ENCODE peak calls at places on chromosome 2, in four cellular contexts. C, R, G and X are unnamed samples.

GRCh38 chr2:61770298-61770697 is 83.6 kb downstream of the FAM161A start:
- DNase-seq in C (no peak), R (no peak), G (no peak), X (no peak)

GRCh38 chr2:212730994-212731393 is 192.4 kb upstream of the ERBB4 start:
- DNase-seq in C (no peak), R (no peak), G (no peak), X (no peak)

GRCh38 chr2:217610411-217610814 is 392.4 kb downstream of the TNS1 start:
- DNase-seq in C (peak), R (no peak), G (no peak), X (no peak)

GRCh38 chr2:238103465-238104070 is 3.4 kb downstream of the ESPNL start:
- DNase-seq in C (no peak), R (no peak), G (no peak), X (no peak)

GRCh38 chr2:134206573-134206972 is 47.3 kb upstream of the MGAT5 start:
- DNase-seq in C (peak), R (peak), G (no peak), X (peak)

GRCh38 chr2:237668440-237668839 is 41.1 kb downstream of the LRRFIP1 start:
- DNase-seq in C (no peak), R (no peak), G (no peak), X (no peak)

GRCh38 chr2:121220995-121221394 is 64.0 kb downstream of the TFCP2L1 start:
- DNase-seq in C (no peak), R (no peak), G (no peak), X (peak)

GRCh38 chr2:223537100-223537499 is 65.1 kb downstream of the SCG2 start:
- DNase-seq in C (no peak), R (peak), G (no peak), X (no peak)

GRCh38 chr2:112706170-112706664 is 14.6 kb upstream of the NT5DC4 start:
- DNase-seq in C (peak), R (peak), G (no peak), X (peak)

GRCh38 chr2:239977111-239977510 is 48.0 kb downstream of the NDUFA10 start:
- DNase-seq in C (no peak), R (no peak), G (no peak), X (no peak)

GRCh38 chr2:9156483-9156882 is 50.1 kb upstream of the ASAP2 start:
- DNase-seq in C (no peak), R (no peak), G (no peak), X (no peak)

GRCh38 chr2:175154670-175155082 is 13.3 kb downstream of the ATF2 start:
- DNase-seq in C (no peak), R (peak), G (no peak), X (peak)

GRCh38 chr2:241372376-241372992 is 16.4 kb downstream of the FARP2 start:
- DNase-seq in C (no peak), R (no peak), G (no peak), X (no peak)

GRCh38 chr2:10080536-10081304 is 509 bp upstream of the CYS1 start:
- DNase-seq in C (peak), R (peak), G (no peak), X (no peak)

GRCh38 chr2:55961318-55961911 is 37.8 kb upstream of the EFEMP1 start:
- DNase-seq in C (no peak), R (peak), G (peak), X (peak)

GRCh38 chr2:185980944-185981343 is 242.3 kb downstream of the FSIP2 start:
- DNase-seq in C (no peak), R (no peak), G (no peak), X (no peak)

GRCh38 chr2:185984670-185985069 is 246.1 kb downstream of the FSIP2 start:
- DNase-seq in C (no peak), R (peak), G (no peak), X (no peak)

GRCh38 chr2:185978634-185979405 is 240.2 kb downstream of the FSIP2 start:
- DNase-seq in C (no peak), R (peak), G (no peak), X (no peak)

GRCh38 chr2:185979546-185980071 is 241.0 kb downstream of the FSIP2 start:
- DNase-seq in C (peak), R (peak), G (no peak), X (no peak)
- TF ChIP-seq CTCF in C (no peak), R (no peak), G (no peak), X (no peak)

DNA sequence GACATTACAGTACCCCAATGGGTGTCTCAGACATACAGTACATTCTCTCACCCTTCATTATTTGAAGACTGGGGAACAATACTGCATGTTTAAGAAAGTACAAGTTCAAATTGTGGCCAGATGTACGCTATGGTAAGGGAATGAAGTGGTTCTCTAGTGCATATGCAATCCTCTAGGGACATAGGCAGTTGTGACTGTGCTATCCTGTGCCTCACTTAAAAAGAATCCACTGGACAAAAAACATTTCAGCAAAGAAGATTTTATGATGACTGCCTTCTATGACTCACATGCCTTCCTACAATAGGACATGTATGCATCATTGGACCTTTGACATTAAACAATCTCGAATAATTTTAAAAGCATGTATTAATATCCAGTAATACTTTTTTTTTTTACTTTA is 233.4 kb downstream of the CNTNAP5 start:
- DNase-seq in C (no peak), R (peak), G (no peak), X (no peak)
- TF ChIP-seq CTCF in C (no peak), R (no peak), G (no peak), X (no peak)

GRCh38 chr2:110121052-110121334 is 5.4 kb upstream of the MALL start:
- DNase-seq in C (no peak), R (no peak), G (no peak), X (no peak)
- TF ChIP-seq CTCF in C (no peak), R (no peak), G (no peak), X (no peak)

DNA sequence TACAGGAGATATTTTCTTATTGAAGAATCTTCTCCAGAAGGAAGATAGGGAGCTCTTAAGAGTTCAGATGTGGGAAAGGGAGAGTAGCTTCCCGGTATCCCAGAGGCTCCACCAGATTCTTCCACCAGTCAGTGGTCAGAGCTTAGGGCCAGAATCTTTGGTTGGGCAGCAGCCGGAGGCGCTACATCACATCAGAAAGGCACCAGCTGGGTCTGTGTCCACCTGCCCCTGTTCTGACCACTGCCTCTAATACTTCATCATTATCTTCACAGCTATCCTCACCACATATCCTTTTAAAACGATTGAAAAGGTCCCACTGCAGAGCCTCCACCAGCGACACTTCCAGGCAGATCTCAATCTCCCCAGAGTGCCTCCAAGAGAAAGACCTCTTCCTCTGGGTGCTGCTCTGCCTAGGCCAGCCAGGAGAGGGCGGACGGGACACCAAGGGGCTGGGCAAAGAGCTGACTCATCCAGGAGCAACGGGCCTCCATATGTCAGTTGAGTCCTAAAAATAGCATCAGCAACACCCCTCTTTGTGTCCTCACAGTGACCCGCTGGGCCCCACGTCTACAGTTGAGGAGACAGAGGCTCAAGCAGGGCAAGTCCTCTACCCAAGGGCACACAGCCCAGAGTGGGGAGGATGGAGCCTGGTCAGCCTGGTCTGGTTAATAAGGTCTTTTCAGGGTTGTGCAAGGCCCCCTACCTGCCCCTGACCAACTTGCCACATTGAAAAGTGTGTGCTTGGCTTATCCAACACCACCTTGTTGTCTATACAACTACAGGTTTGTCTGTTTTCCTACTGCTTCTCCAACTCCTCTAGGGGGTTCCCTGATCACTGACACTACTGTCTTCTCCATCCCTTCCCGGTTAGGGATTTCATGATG is 81.2 kb downstream of the ADD2 start:
- DNase-seq in C (peak), R (peak), G (peak), X (peak)
- TF ChIP-seq CTCF in C (peak), R (peak), G (peak), X (peak)

DNA sequence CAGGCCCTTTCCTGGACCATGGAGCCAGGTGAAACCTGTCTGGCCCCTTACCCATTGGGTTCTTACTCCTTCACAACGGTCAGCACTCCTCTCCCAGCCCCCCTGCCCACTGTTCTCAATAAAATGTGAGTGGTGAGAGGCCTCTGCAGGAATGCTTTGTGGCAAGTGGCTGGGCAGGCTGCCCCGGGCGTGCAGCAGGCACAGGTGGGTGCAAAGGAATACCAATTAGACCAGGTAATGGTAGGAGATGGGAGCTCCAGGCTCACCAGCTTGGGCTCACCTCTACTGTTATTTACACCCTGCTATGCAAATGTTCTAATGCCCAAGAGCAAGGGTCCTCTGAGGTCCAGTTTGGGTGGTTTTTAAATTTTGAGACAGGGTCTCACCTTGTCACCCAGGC is 6.0 kb downstream of the PRADC1 start:
- DNase-seq in C (no peak), R (no peak), G (no peak), X (no peak)
- TF ChIP-seq CTCF in C (no peak), R (no peak), G (no peak), X (no peak)

DNA sequence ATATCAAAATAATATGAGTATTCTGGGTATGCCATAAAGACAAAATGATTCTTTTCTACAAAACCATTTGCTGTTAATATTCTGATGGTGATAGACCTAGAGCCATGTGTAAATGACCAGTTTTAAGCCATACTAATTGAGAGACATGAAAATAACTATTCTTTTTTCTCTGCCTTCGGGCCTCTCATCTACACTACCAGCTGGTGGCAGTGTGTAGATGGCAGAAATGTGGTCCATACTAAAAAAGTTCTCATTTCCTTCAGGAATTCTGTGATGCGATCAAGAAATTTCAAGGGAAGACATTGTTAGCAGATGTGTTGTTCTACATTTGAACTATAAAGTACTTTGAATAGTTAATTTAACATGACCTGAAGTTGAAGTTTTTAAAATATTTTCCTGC is 485.2 kb downstream of the TRIB2 start:
- DNase-seq in C (no peak), R (peak), G (no peak), X (no peak)
- TF ChIP-seq CTCF in C (no peak), R (peak), G (no peak), X (peak)

GRCh38 chr2:178208817-178209216 is 14.5 kb downstream of the OSBPL6 start:
- DNase-seq in C (no peak), R (no peak), G (peak), X (no peak)
- TF ChIP-seq CTCF in C (no peak), R (peak), G (peak), X (peak)

GRCh38 chr2:164479460-164479859 is 141.8 kb downstream of the GRB14 start:
- DNase-seq in C (peak), R (peak), G (peak), X (no peak)
- TF ChIP-seq CTCF in C (no peak), R (peak), G (peak), X (peak)